ENCODE peak calls at places on chromosomes 5 and 9, in six cellular contexts. N is NCI-H1417; G is non-pigmented ciliary epithelial cell; C is GM13977; Q is activated naive CD4-positive, alpha-beta T cell treated with Interleukin-2 at 50 U/mL for 16 hours; F is astrocyte. Z is an unnamed sample.

GRCh38 chr5:36640949-36641348 is 34.5 kb downstream of the SLC1A3 start:
- DNase-seq in N (no peak), G (no peak), C (no peak), Q (no peak), F (no peak), Z (no peak)

GRCh38 chr9:117092582-117092981 is 322.3 kb downstream of the ASTN2 start:
- DNase-seq in N (no peak), G (no peak), C (no peak), Q (no peak), F (no peak), Z (no peak)

GRCh38 chr9:137689745-137690529 is 71.1 kb downstream of the EHMT1 start:
- DNase-seq in N (no peak), G (no peak), C (no peak), Q (no peak), F (no peak), Z (no peak)

GRCh38 chr5:158142182-158142581 is 283.2 kb upstream of the CLINT1 start:
- DNase-seq in N (no peak), G (no peak), C (no peak), Q (no peak), F (peak), Z (no peak)

GRCh38 chr9:102101723-102102122 is 363.3 kb upstream of the GRIN3A start:
- DNase-seq in N (no peak), G (no peak), C (no peak), Q (no peak), F (no peak), Z (no peak)

GRCh38 chr5:26761040-26761439 is 277.3 kb downstream of the CDH9 start:
- DNase-seq in N (peak), G (no peak), C (no peak), Q (no peak), F (no peak), Z (no peak)

GRCh38 chr5:68252678-68253520 is 37.3 kb downstream of the PIK3R1 start:
- DNase-seq in N (peak), G (no peak), C (peak), Q (peak), F (peak), Z (peak)

GRCh38 chr5:41772785-41773442 is 97.3 kb downstream of the OXCT1 start:
- DNase-seq in N (no peak), G (no peak), C (no peak), Q (no peak), F (no peak), Z (no peak)

GRCh38 chr9:35712762-35713400 is 19.1 kb downstream of the TLN1 start:
- DNase-seq in N (no peak), G (no peak), C (no peak), Q (no peak), F (no peak), Z (no peak)

GRCh38 chr5:106167766-106168165 is 1503.0 kb downstream of the EFNA5 start:
- DNase-seq in N (no peak), G (no peak), C (no peak), Q (no peak), F (peak), Z (no peak)

GRCh38 chr5:157266286-157267007 is 524 bp downstream of the CYFIP2 start:
- DNase-seq in N (peak), G (no peak), C (peak), Q (peak), F (no peak), Z (peak)

GRCh38 chr5:177491429-177491945 is 5.9 kb downstream of the PDLIM7 start:
- DNase-seq in N (no peak), G (no peak), C (peak), Q (peak), F (no peak), Z (peak)

GRCh38 chr5:158754018-158754514 is 345.6 kb downstream of the EBF1 start:
- DNase-seq in N (no peak), G (no peak), C (no peak), Q (no peak), F (peak), Z (no peak)

GRCh38 chr9:128182872-128183528 is 8.4 kb downstream of the CIZ1 start:
- DNase-seq in N (no peak), G (no peak), C (no peak), Q (no peak), F (no peak), Z (no peak)

GRCh38 chr9:96056221-96056620 is 180.7 kb downstream of the ERCC6L2 start:
- DNase-seq in N (no peak), G (no peak), C (no peak), Q (no peak), F (no peak), Z (no peak)

GRCh38 chr9:117706421-117707150 is 2.4 kb downstream of the TLR4 start:
- DNase-seq in N (no peak), G (no peak), C (no peak), Q (no peak), F (peak), Z (no peak)

GRCh38 chr5:133993152-133993548 is 11.6 kb downstream of the VDAC1 start:
- DNase-seq in N (no peak), G (peak), C (no peak), Q (no peak), F (peak), Z (no peak)

GRCh38 chr5:119328753-119329602 is 26.8 kb upstream of the TNFAIP8 start:
- DNase-seq in N (no peak), G (no peak), C (no peak), Q (peak), F (peak), Z (peak)

GRCh38 chr5:96067902-96068614 is 106.4 kb upstream of the ELL2 start:
- DNase-seq in N (no peak), G (peak), C (no peak), Q (no peak), F (peak), Z (peak)

GRCh38 chr5:3729631-3730030 is 134.0 kb downstream of the IRX1 start:
- DNase-seq in N (no peak), G (no peak), C (no peak), Q (no peak), F (no peak), Z (no peak)

GRCh38 chr5:85108471-85108870 is 723.8 kb upstream of the EDIL3 start:
- DNase-seq in N (no peak), G (no peak), C (no peak), Q (no peak), F (no peak), Z (no peak)

GRCh38 chr5:10596886-10597451 is 33.1 kb downstream of the ANKRD33B start:
- DNase-seq in N (no peak), G (no peak), C (no peak), Q (no peak), F (no peak), Z (no peak)

GRCh38 chr9:81564632-81565031 is 124.7 kb downstream of the TLE1 start:
- DNase-seq in N (no peak), G (no peak), C (no peak), Q (no peak), F (no peak), Z (no peak)

GRCh38 chr9:88173378-88173999 is 35.2 kb upstream of the SPATA31C2 start:
- DNase-seq in N (peak), G (peak), C (peak), Q (peak), F (peak), Z (peak)

GRCh38 chr9:119968837-119969707 is 599.8 kb upstream of the BRINP1 start:
- DNase-seq in N (peak), G (peak), C (peak), Q (peak), F (peak), Z (peak)

GRCh38 chr5:172603425-172603824 is 37.6 kb upstream of the NEURL1B start:
- DNase-seq in N (no peak), G (no peak), C (no peak), Q (no peak), F (peak), Z (no peak)

GRCh38 chr5:179437341-179438001 is 92.2 kb upstream of the ADAMTS2 start:
- DNase-seq in N (no peak), G (no peak), C (no peak), Q (no peak), F (no peak), Z (no peak)